ENCODE peak calls at places on chromosomes 5 and 9, in four cellular contexts. I is HFFc6, F is fibroblast of mammary gland, L is A549. V is an unnamed sample.

GRCh38 chr5:76083555-76084495 is 642 bp downstream of the SV2C start:
- DNase-seq in F (no peak), L (no peak), I (no peak), V (no peak)

GRCh38 chr9:109467936-109468335 is 30.2 kb downstream of the PTPN3 start:
- DNase-seq in L (no peak), I (no peak), F (no peak), V (no peak)

GRCh38 chr5:121174351-121174750 is 677.3 kb upstream of the FTMT start:
- DNase-seq in F (peak), L (no peak), I (no peak), V (no peak)

GRCh38 chr5:137072376-137073174 is 426.6 kb downstream of the SPOCK1 start:
- DNase-seq in L (no peak), F (peak), I (no peak), V (no peak)

GRCh38 chr9:89483592-89484474 is 14.1 kb downstream of the SEMA4D start:
- DNase-seq in I (no peak), F (no peak), L (no peak), V (no peak)

GRCh38 chr5:65625743-65626142 is 916 bp downstream of the SHLD3 start:
- DNase-seq in F (peak), L (no peak), I (no peak), V (no peak)

GRCh38 chr9:127835930-127836586 is 18.4 kb downstream of the ENG start:
- DNase-seq in I (peak), F (peak), L (no peak), V (peak)

GRCh38 chr5:54205453-54205852 is 104.9 kb downstream of the ARL15 start:
- DNase-seq in L (no peak), I (no peak), F (no peak), V (no peak)

GRCh38 chr5:171600736-171601265 is 181.4 kb downstream of the FGF18 start:
- DNase-seq in F (peak), I (no peak), L (no peak), V (no peak)

GRCh38 chr9:20623021-20623747 is 885 bp upstream of the MLLT3 start:
- DNase-seq in L (no peak), I (no peak), F (no peak), V (no peak)

GRCh38 chr9:31736581-31737179 is 647.8 kb upstream of the ACO1 start:
- DNase-seq in F (no peak), L (no peak), I (no peak), V (no peak)

GRCh38 chr5:149584106-149584505 is 2.8 kb downstream of the ARHGEF37 start:
- DNase-seq in F (no peak), L (no peak), I (no peak), V (no peak)

GRCh38 chr5:88190106-88190834 is 78.4 kb downstream of the TMEM161B start:
- DNase-seq in I (no peak), L (peak), F (no peak), V (no peak)

GRCh38 chr9:8364021-8364782 is 564.6 kb upstream of the DMAC1 start:
- DNase-seq in I (no peak), F (no peak), L (no peak), V (no peak)

GRCh38 chr9:8365466-8366160 is 566.0 kb upstream of the DMAC1 start:
- DNase-seq in L (no peak), F (peak), I (no peak), V (no peak)

GRCh38 chr9:8365029-8365428 is 565.5 kb upstream of the DMAC1 start:
- DNase-seq in F (peak), I (no peak), L (no peak), V (no peak)

GRCh38 chr9:8362250-8362649 is 562.7 kb upstream of the DMAC1 start:
- DNase-seq in I (no peak), F (no peak), L (no peak), V (no peak)

DNA sequence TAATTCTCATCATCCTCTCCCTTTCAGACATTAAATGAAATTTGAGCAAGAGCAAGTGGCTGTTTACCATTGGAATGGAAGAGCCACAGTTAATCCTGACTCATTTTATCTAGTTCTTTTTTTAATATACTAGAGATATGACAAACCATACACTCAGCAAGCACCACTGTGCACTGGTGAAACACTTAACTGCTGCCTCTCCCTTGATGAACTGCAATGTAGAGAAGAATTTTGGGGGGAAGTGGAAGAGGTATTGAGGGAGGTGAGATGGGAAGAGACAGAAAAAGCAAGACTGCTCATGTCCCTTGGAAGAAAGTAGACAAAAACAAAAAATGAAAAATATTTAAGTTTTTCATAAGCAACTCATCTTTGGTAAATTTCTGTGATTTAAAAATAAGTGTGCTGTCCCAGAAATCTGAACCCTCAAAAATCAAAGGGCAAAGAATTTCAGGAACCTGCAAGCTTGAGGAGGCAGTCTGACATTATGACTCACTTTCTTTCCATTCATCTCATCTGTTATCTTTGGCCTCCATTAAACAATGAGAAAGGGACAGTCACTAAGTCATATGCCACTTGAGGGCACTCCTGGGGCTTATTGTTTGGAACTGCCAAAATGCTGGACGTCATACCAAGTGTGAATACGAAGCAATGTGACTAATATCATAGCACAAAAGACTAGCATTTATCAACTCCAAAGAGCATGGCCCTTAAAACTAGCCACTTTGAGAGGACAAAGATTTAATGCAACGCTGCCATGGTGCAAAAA is 566.8 kb upstream of the DMAC1 start:
- DNase-seq in F (peak), I (no peak), L (peak), V (no peak)
- TF ChIP-seq CTCF in F (no peak), I (no peak), L (no peak), V (no peak)

GRCh38 chr5:139377226-139377625 is 5.9 kb downstream of the SLC23A1 start:
- DNase-seq in I (no peak), L (no peak), F (no peak), V (no peak)
- TF ChIP-seq CTCF in I (no peak), L (no peak), F (no peak), V (no peak)

GRCh38 chr9:95089257-95089873 is 228.1 kb downstream of the FANCC start:
- DNase-seq in L (peak), F (no peak), I (no peak), V (no peak)

GRCh38 chr9:95091574-95091970 is 225.9 kb downstream of the FANCC start:
- DNase-seq in I (peak), F (peak), L (peak), V (no peak)

GRCh38 chr9:95090871-95091573 is 226.5 kb downstream of the FANCC start:
- DNase-seq in I (no peak), L (peak), F (no peak), V (no peak)

GRCh38 chr9:95088421-95089161 is 228.9 kb downstream of the FANCC start:
- DNase-seq in I (no peak), L (no peak), F (peak), V (no peak)

GRCh38 chr9:95089916-95090791 is 227.4 kb downstream of the FANCC start:
- DNase-seq in I (no peak), F (no peak), L (peak), V (no peak)
- TF ChIP-seq CTCF in I (no peak), F (no peak), L (no peak), V (no peak)

GRCh38 chr9:121686930-121687541 is 35.6 kb downstream of the DAB2IP start:
- DNase-seq in F (peak), L (peak), I (peak), V (no peak)
- TF ChIP-seq CTCF in F (peak), L (peak), I (peak), V (peak)

GRCh38 chr9:120608421-120608820 is 28.5 kb upstream of the CDK5RAP2 start:
- DNase-seq in L (no peak), I (peak), F (no peak), V (no peak)
- TF ChIP-seq CTCF in L (no peak), I (no peak), F (no peak), V (no peak)

DNA sequence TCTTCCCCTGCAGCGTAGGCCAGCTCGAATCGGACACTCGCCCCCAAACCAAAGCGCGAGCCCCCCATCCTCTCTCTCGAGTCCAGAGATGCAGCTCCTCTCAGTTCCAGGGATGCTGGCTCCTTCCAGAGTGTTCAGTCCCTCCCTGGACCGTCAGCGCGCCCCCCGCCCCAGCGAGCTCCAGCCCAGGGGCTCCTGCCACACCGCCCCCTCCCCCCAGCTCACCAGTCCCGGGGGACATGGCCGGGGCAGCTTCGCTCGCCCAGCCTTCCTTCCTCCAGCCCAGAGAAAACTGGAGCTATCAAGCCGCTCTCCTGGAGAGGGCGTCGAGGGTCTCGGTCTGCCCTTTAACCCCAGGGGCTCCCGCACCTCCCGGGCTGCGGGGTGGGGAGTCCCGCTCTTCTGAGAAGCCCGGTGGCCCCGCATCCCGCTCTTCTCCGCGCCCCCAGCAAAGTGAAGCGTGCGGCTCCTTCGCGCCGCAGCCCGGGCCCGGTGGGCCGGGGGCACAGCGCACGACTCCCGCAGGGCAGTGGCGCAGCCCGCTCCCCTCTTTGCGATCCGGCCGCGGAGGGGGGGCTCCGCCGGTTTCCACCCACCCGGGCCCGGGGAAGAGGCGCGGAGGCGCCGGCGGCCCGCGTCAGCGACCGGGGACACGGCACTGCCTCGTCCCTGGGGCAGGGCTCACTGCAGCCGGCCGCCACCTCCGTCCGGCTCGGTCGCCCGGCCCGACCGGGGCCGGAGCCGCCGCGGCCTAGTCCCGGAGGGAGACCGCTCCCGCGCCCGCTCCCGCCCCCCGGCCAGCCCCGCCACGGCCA is 585 bp downstream of the MIER3 start:
- DNase-seq in F (no peak), I (no peak), L (peak), V (no peak)
- TF ChIP-seq CTCF in F (no peak), I (no peak), L (no peak), V (no peak)

GRCh38 chr5:139763584-139764249 is 31.9 kb upstream of the PSD2 start:
- DNase-seq in L (no peak), F (no peak), I (no peak), V (no peak)
- TF ChIP-seq CTCF in L (no peak), F (no peak), I (no peak), V (no peak)

GRCh38 chr5:7897014-7897600 is 28.2 kb downstream of the MTRR start:
- DNase-seq in F (peak), I (peak), L (peak), V (no peak)
- TF ChIP-seq CTCF in F (peak), I (peak), L (peak), V (peak)

GRCh38 chr5:150654181-150654580 is 6.9 kb upstream of the MYOZ3 start:
- DNase-seq in L (no peak), I (no peak), F (no peak), V (no peak)

GRCh38 chr5:150653762-150654158 is 7.3 kb upstream of the MYOZ3 start:
- DNase-seq in I (no peak), L (no peak), F (no peak), V (no peak)

GRCh38 chr5:150651382-150651781 is 9.7 kb upstream of the MYOZ3 start:
- DNase-seq in L (no peak), F (no peak), I (no peak), V (no peak)

GRCh38 chr5:150651924-150652688 is 8.9 kb upstream of the MYOZ3 start:
- DNase-seq in F (no peak), I (no peak), L (no peak), V (no peak)

GRCh38 chr5:150653145-150653761 is 7.8 kb upstream of the MYOZ3 start:
- DNase-seq in F (peak), I (peak), L (no peak), V (no peak)
- TF ChIP-seq CTCF in F (peak), I (peak), L (no peak), V (peak)

V was measured in AG09319.